ENCODE peak calls at places on chromosomes 6 and 20, in four cellular contexts. I is K562, S is HEK293T, J is HepG2. R is an unnamed sample.

GRCh38 chr6:44258325-44258863 is 1.1 kb upstream of the SLC35B2 start:
- DNase-seq in J (no peak), S (no peak), I (no peak), R (no peak)

GRCh38 chr6:85390775-85391174 is 59.1 kb upstream of the NT5E start:
- DNase-seq in S (no peak), I (no peak), J (no peak), R (no peak)

GRCh38 chr20:31602430-31602778 is 2.7 kb upstream of the ID1 start:
- DNase-seq in I (no peak), S (no peak), J (no peak), R (no peak)

GRCh38 chr6:44028767-44029166 is 98.5 kb downstream of the MRPL14 start:
- DNase-seq in I (peak; percentile 57), J (no peak), S (no peak), R (no peak)

GRCh38 chr20:21235713-21236445 is 67.3 kb upstream of the XRN2 start:
- DNase-seq in S (peak; percentile 59), I (peak; percentile 32), J (peak; percentile 77), R (no peak)

GRCh38 chr6:136166815-136167214 is 83.3 kb downstream of the MTFR2 start:
- DNase-seq in J (no peak), S (no peak), I (no peak), R (no peak)

GRCh38 chr6:56528412-56528841 is 114.3 kb downstream of the DST start:
- DNase-seq in J (no peak), I (no peak), S (no peak), R (no peak)

GRCh38 chr20:11431613-11432012 is 486.1 kb upstream of the BTBD3 start:
- DNase-seq in I (no peak), S (no peak), J (no peak), R (no peak)

GRCh38 chr20:38150595-38151170 is 14.4 kb downstream of the TGM2 start:
- DNase-seq in J (no peak), I (no peak), S (no peak), R (no peak)

GRCh38 chr6:86526238-86526637 is 411.1 kb upstream of the HTR1E start:
- DNase-seq in J (no peak), I (no peak), S (no peak), R (no peak)

GRCh38 chr6:7129784-7130569 is 22.2 kb downstream of the RREB1 start:
- DNase-seq in J (peak; percentile 71), I (no peak), S (no peak), R (no peak)

GRCh38 chr6:29702519-29703103 is 20.6 kb upstream of the HLA-F start:
- DNase-seq in J (peak; percentile 19), S (peak; percentile 81), I (peak; percentile 82), R (no peak)

GRCh38 chr6:5095236-5095635 is 10.1 kb downstream of the PPP1R3G start:
- DNase-seq in J (no peak), I (no peak), S (no peak), R (peak; percentile 56)

GRCh38 chr6:34468378-34468892 is 2.6 kb downstream of the PACSIN1 start:
- DNase-seq in I (no peak), S (no peak), J (no peak), R (peak; percentile 16)

GRCh38 chr6:53192590-53193232 is 44.1 kb upstream of the GCM1 start:
- DNase-seq in J (no peak), S (peak; percentile 25), I (no peak), R (no peak)

GRCh38 chr6:140623498-140623897 is 1249.0 kb upstream of the CITED2 start:
- DNase-seq in J (no peak), S (no peak), I (no peak), R (no peak)

GRCh38 chr6:2360716-2361115 is 115.3 kb upstream of the GMDS start:
- DNase-seq in J (no peak), S (no peak), I (no peak), R (no peak)

GRCh38 chr20:5067877-5068276 is 51.9 kb downstream of the PCNA start:
- DNase-seq in S (no peak), J (no peak), I (no peak), R (no peak)

GRCh38 chr6:82836022-82836575 is 229.5 kb downstream of the UBE3D start:
- DNase-seq in S (no peak), I (peak; percentile 17), J (no peak), R (no peak)

GRCh38 chr20:47202765-47203667 is 153.5 kb downstream of the ZMYND8 start:
- DNase-seq in J (peak; percentile 89), S (no peak), I (no peak), R (no peak)

GRCh38 chr20:8144282-8145245 is 12.5 kb downstream of the PLCB1 start:
- DNase-seq in J (peak; percentile 100), I (no peak), S (no peak), R (no peak)

GRCh38 chr6:89284963-89285735 is 29.9 kb downstream of the GABRR2 start:
- DNase-seq in S (no peak), I (no peak), J (no peak), R (no peak)

GRCh38 chr6:107419747-107420146 is 39.6 kb downstream of the PDSS2 start:
- DNase-seq in S (no peak), I (no peak), J (no peak), R (no peak)

GRCh38 chr6:108592371-108593337 is 31.9 kb downstream of the FOXO3 start:
- DNase-seq in J (no peak), S (peak; percentile 34), I (peak; percentile 58), R (peak; percentile 76)

GRCh38 chr6:167970236-167970635 is 27.2 kb upstream of the KIF25 start:
- DNase-seq in J (no peak), I (no peak), S (no peak), R (no peak)

GRCh38 chr6:167966540-167966905 is 30.9 kb upstream of the KIF25 start:
- DNase-seq in I (no peak), S (no peak), J (no peak), R (no peak)

GRCh38 chr6:167965602-167966539 is 31.6 kb upstream of the KIF25 start:
- DNase-seq in S (no peak), I (no peak), J (no peak), R (no peak)

GRCh38 chr6:167972193-167972592 is 25.3 kb upstream of the KIF25 start:
- DNase-seq in I (no peak), S (no peak), J (no peak), R (no peak)

DNA sequence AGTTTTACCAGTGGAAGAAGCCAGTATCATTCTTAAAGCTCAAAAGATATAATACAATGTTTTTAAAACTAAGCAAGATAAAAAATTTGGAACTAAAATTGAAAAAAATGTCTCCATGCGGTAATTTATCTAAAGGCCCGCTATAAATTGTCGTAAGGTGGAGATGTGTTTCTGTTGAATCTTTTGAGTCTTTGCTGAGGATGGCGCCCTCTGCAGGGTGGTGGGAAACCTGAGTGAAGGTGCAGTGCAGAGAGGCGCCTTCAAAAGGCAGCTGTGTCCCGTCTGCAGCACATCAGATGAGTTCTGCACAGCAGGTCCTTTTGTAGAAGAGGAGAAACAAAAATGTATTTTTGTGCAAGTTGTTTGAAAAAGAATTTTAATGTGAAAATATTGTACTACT is 29.4 kb upstream of the KIF25 start:
- DNase-seq in J (peak; percentile 65), I (peak; percentile 52), S (peak; percentile 60), R (no peak)
- TF ChIP-seq FOXK2 in J (no peak), I (no peak), S (no peak), R (no peak)

DNA sequence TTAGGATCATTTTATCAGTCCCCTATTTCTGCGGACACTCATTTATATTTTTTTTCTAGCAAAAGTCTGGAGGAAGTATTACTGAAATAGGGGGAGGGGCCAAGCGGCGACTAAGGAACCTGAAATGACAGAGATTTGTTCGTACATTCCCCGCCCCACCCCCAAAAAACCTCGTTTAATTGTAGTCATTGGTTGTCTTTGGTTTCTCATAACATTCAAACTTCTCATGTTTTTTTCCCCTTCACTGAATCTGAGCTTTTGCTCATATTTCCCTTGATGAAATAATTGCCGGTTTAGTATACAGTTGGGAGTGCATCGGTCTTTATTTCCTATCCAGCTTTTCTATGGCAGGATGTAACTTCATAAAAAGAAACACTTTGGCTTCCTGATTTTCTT is 776 bp upstream of the FYN start:
- DNase-seq in S (no peak), J (no peak), I (no peak), R (no peak)
- TF ChIP-seq FOXK2 in S (no peak), J (no peak), I (no peak), R (no peak)

DNA sequence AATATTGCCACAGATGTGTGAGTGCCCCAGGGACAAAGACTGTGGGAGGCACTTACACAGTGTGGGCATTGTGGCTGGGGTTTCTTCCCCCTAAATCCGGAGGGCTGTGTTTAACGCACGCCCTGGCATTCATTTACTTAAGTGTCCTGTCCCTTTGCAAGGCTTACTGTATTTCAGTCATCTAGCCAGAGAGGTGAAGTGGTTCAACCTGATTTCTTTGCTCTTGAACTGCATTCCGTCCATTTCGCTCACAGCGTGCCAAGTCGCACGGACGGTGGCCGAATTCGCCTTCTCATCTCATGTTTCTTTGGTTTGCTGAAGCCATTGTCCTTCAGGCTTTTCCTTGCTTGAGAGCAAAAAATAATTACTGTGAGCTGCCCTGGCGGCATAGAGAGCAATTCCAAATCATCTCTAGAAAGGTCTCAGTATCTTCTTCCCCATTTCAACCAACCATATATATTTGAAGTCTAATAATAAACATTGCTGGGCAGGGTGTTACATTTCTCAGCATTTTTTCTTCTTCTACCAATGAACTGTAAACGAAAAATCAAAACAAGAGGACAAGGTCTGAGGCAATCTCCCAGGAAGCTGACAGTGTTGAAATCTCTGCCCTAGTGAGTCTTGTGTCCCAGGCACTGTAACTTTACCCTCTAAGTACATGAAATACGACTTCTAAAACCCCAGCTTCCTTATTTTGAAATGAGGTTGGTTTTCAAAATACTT is 16.9 kb downstream of the SYTL3 start:
- DNase-seq in S (no peak), I (no peak), J (no peak), R (no peak)
- TF ChIP-seq FOXK2 in S (no peak), I (no peak), J (no peak), R (no peak)

GRCh38 chr6:128617285-128617684 is 96.9 kb upstream of the PTPRK start:
- DNase-seq in I (no peak), J (no peak), S (no peak), R (no peak)
- TF ChIP-seq FOXK2 in I (no peak), J (no peak), S (no peak), R (no peak)

GRCh38 chr20:57659131-57659788 is 39.0 kb upstream of the ZBP1 start:
- DNase-seq in S (no peak), I (no peak), J (no peak), R (no peak)

GRCh38 chr20:57659789-57660509 is 39.7 kb upstream of the ZBP1 start:
- DNase-seq in J (no peak), I (no peak), S (no peak), R (no peak)

GRCh38 chr20:57656821-57657536 is 36.8 kb upstream of the ZBP1 start:
- DNase-seq in J (no peak), I (peak; percentile 6), S (no peak), R (no peak)

GRCh38 chr20:57657537-57658446 is 37.6 kb upstream of the ZBP1 start:
- DNase-seq in S (no peak), J (peak; percentile 47), I (no peak), R (no peak)

GRCh38 chr20:57658447-57659130 is 38.4 kb upstream of the ZBP1 start:
- DNase-seq in I (no peak), S (no peak), J (no peak), R (no peak)
- TF ChIP-seq FOXK2 in I (no peak), S (no peak), J (no peak), R (no peak)

GRCh38 chr6:139080255-139080920 is 51.8 kb downstream of the ABRACL start:
- DNase-seq in S (no peak), J (no peak), I (no peak), R (no peak)
- TF ChIP-seq FOXK2 in S (no peak), J (no peak), I (no peak), R (no peak)

R was measured in GM12878.